ENCODE peak calls at places on chromosomes 1 and 21, in four cellular contexts. J, L, E and M are unnamed samples.

GRCh38 chr1:151968058-151968457 is 25.6 kb downstream of the S100A10 start:
- DNase-seq in J (peak; percentile 57), L (no peak), E (no peak), M (no peak)

GRCh38 chr1:10438677-10439163 is 8.5 kb downstream of the CENPS start:
- DNase-seq in J (no peak), L (no peak), E (no peak), M (no peak)

GRCh38 chr1:59025898-59026426 is 242.1 kb upstream of the JUN start:
- DNase-seq in J (peak; percentile 53), L (no peak), E (no peak), M (no peak)

GRCh38 chr1:198577444-198577843 is 37.0 kb upstream of the ATP6V1G3 start:
- DNase-seq in J (no peak), L (peak; percentile 36), E (no peak), M (no peak)

GRCh38 chr1:154938604-154939399 is 2.3 kb upstream of the PMVK start:
- DNase-seq in J (no peak), L (no peak), E (no peak), M (no peak)

GRCh38 chr1:168714012-168714411 is 15.0 kb downstream of the DPT start:
- DNase-seq in J (no peak), L (no peak), E (no peak), M (no peak)

GRCh38 chr1:53327183-53327941 is 508 bp downstream of the LRP8 start:
- DNase-seq in J (peak; percentile 51), L (no peak), E (peak; percentile 28), M (no peak)

GRCh38 chr1:247401310-247402098 is 14.5 kb upstream of the NLRP3 start:
- DNase-seq in J (no peak), L (no peak), E (no peak), M (no peak)

GRCh38 chr21:41710823-41711160 is 56.1 kb downstream of the RIPK4 start:
- DNase-seq in J (no peak), L (no peak), E (no peak), M (no peak)

GRCh38 chr1:58412071-58412580 is 134.4 kb downstream of the OMA1 start:
- DNase-seq in J (no peak), L (no peak), E (no peak), M (peak; percentile 47)

GRCh38 chr1:185017338-185017737 is 28.0 kb upstream of the RNF2 start:
- DNase-seq in J (no peak), L (peak; percentile 51), E (no peak), M (peak; percentile 34)

GRCh38 chr1:232622378-232622777 is 7.6 kb downstream of the SIPA1L2 start:
- DNase-seq in J (no peak), L (no peak), E (no peak), M (no peak)

GRCh38 chr1:161127649-161128048 is 4.8 kb downstream of the DEDD start:
- DNase-seq in J (no peak), L (no peak), E (no peak), M (no peak)

GRCh38 chr1:231357831-231358354 is 19.8 kb downstream of the SPRTN start:
- DNase-seq in J (peak; percentile 64), L (peak; percentile 69), E (peak; percentile 36), M (no peak)

GRCh38 chr1:27940297-27940696 is 5.5 kb downstream of the SMPDL3B start:
- DNase-seq in J (peak; percentile 70), L (peak; percentile 40), E (peak; percentile 17), M (no peak)

GRCh38 chr1:109687641-109688499 is at the start of gene GSTM1:
- DNase-seq in J (peak; percentile 59), L (no peak), E (no peak), M (peak; percentile 19)

GRCh38 chr1:67752306-67752705 is 67.3 kb downstream of the GADD45A start:
- DNase-seq in J (no peak), L (no peak), E (no peak), M (no peak)

GRCh38 chr21:32143222-32143939 is 135.5 kb downstream of the MIS18A start:
- DNase-seq in J (no peak), L (no peak), E (no peak), M (no peak)

GRCh38 chr1:227949341-227949921 is 1.7 kb upstream of the WNT9A start:
- DNase-seq in J (no peak), L (no peak), E (peak; percentile 3), M (no peak)